ENCODE peak calls at places on chromosome 20, in nine cellular contexts. One of them, this sample, is unnamed.

GRCh38 chr20:25280051-25280573 is 32.2 kb downstream of the PYGB start:
- DNase-seq in A549: no peak
- DNase-seq in upper lobe of left lung: no peak
- DNase-seq in transverse colon: peak; percentile 29
- DNase-seq in ovary: peak; percentile 7
- DNase-seq in SK-N-SH: peak; percentile 60
- DNase-seq in esophagus muscularis mucosa: no peak
- DNase-seq in tibial nerve: peak; percentile 9
- DNase-seq in GM12878: no peak
- DNase-seq in this sample: peak; percentile 79

GRCh38 chr20:1389703-1390385 is 3.0 kb downstream of the FKBP1A start:
- DNase-seq in A549: no peak
- DNase-seq in upper lobe of left lung: no peak
- DNase-seq in transverse colon: no peak
- DNase-seq in ovary: no peak
- DNase-seq in SK-N-SH: no peak
- DNase-seq in esophagus muscularis mucosa: peak; percentile 83
- DNase-seq in tibial nerve: no peak
- DNase-seq in GM12878: no peak
- DNase-seq in this sample: no peak

GRCh38 chr20:10218536-10219451 is at the start of gene SNAP25:
- DNase-seq in A549: peak; percentile 97
- DNase-seq in upper lobe of left lung: peak; percentile 75
- DNase-seq in transverse colon: peak; percentile 22
- DNase-seq in ovary: peak; percentile 88
- DNase-seq in SK-N-SH: peak; percentile 88
- DNase-seq in esophagus muscularis mucosa: no peak
- DNase-seq in tibial nerve: no peak
- DNase-seq in GM12878: no peak
- DNase-seq in this sample: peak; percentile 41

GRCh38 chr20:50305636-50306477 is 115.2 kb downstream of the CEBPB start:
- DNase-seq in A549: peak; percentile 80
- DNase-seq in upper lobe of left lung: no peak
- DNase-seq in transverse colon: peak; percentile 71
- DNase-seq in ovary: peak; percentile 71
- DNase-seq in SK-N-SH: peak; percentile 18
- DNase-seq in esophagus muscularis mucosa: no peak
- DNase-seq in tibial nerve: peak; percentile 58
- DNase-seq in GM12878: no peak
- DNase-seq in this sample: no peak

GRCh38 chr20:58699246-58700107 is 6.9 kb downstream of the NPEPL1 start:
- DNase-seq in A549: no peak
- DNase-seq in upper lobe of left lung: no peak
- DNase-seq in transverse colon: peak; percentile 5
- DNase-seq in ovary: no peak
- DNase-seq in SK-N-SH: no peak
- DNase-seq in esophagus muscularis mucosa: no peak
- DNase-seq in tibial nerve: no peak
- DNase-seq in GM12878: no peak
- DNase-seq in this sample: no peak

GRCh38 chr20:61839223-61839911 is 226.3 kb downstream of the TAF4 start:
- DNase-seq in A549: no peak
- DNase-seq in upper lobe of left lung: no peak
- DNase-seq in transverse colon: no peak
- DNase-seq in ovary: no peak
- DNase-seq in SK-N-SH: no peak
- DNase-seq in esophagus muscularis mucosa: no peak
- DNase-seq in tibial nerve: no peak
- DNase-seq in GM12878: no peak
- DNase-seq in this sample: no peak

GRCh38 chr20:17943343-17943742 is 25.3 kb downstream of the SNX5 start:
- DNase-seq in A549: no peak
- DNase-seq in upper lobe of left lung: no peak
- DNase-seq in transverse colon: no peak
- DNase-seq in ovary: no peak
- DNase-seq in SK-N-SH: no peak
- DNase-seq in esophagus muscularis mucosa: no peak
- DNase-seq in tibial nerve: no peak
- DNase-seq in GM12878: no peak
- DNase-seq in this sample: no peak

GRCh38 chr20:62555642-62556420 is 80.0 kb upstream of the GATA5 start:
- DNase-seq in A549: no peak
- DNase-seq in upper lobe of left lung: peak; percentile 52
- DNase-seq in transverse colon: no peak
- DNase-seq in ovary: no peak
- DNase-seq in SK-N-SH: peak; percentile 61
- DNase-seq in esophagus muscularis mucosa: no peak
- DNase-seq in tibial nerve: no peak
- DNase-seq in GM12878: no peak
- DNase-seq in this sample: no peak

GRCh38 chr20:2756056-2756611 is 44.3 kb downstream of the CPXM1 start:
- DNase-seq in A549: peak; percentile 60
- DNase-seq in upper lobe of left lung: no peak
- DNase-seq in transverse colon: no peak
- DNase-seq in ovary: no peak
- DNase-seq in SK-N-SH: peak; percentile 85
- DNase-seq in esophagus muscularis mucosa: no peak
- DNase-seq in tibial nerve: no peak
- DNase-seq in GM12878: no peak
- DNase-seq in this sample: no peak

GRCh38 chr20:33079267-33079666 is at the start of gene BPIFB4:
- DNase-seq in A549: no peak
- DNase-seq in upper lobe of left lung: no peak
- DNase-seq in transverse colon: no peak
- DNase-seq in ovary: no peak
- DNase-seq in SK-N-SH: no peak
- DNase-seq in esophagus muscularis mucosa: no peak
- DNase-seq in tibial nerve: no peak
- DNase-seq in GM12878: no peak
- DNase-seq in this sample: no peak

GRCh38 chr20:40673442-40673841 is 15.6 kb downstream of the MAFB start:
- DNase-seq in A549: no peak
- DNase-seq in upper lobe of left lung: no peak
- DNase-seq in transverse colon: no peak
- DNase-seq in ovary: no peak
- DNase-seq in SK-N-SH: no peak
- DNase-seq in esophagus muscularis mucosa: no peak
- DNase-seq in tibial nerve: no peak
- DNase-seq in GM12878: no peak
- DNase-seq in this sample: peak; percentile 46

GRCh38 chr20:52518735-52519134 is 327.2 kb upstream of the ZFP64 start:
- DNase-seq in A549: no peak
- DNase-seq in upper lobe of left lung: no peak
- DNase-seq in transverse colon: no peak
- DNase-seq in ovary: no peak
- DNase-seq in SK-N-SH: no peak
- DNase-seq in esophagus muscularis mucosa: no peak
- DNase-seq in tibial nerve: no peak
- DNase-seq in GM12878: peak; percentile 16
- DNase-seq in this sample: no peak

GRCh38 chr20:62723768-62724420 is 15.3 kb downstream of the NTSR1 start:
- DNase-seq in A549: no peak
- DNase-seq in upper lobe of left lung: peak; percentile 39
- DNase-seq in transverse colon: no peak
- DNase-seq in ovary: no peak
- DNase-seq in SK-N-SH: no peak
- DNase-seq in esophagus muscularis mucosa: no peak
- DNase-seq in tibial nerve: no peak
- DNase-seq in GM12878: no peak
- DNase-seq in this sample: no peak

GRCh38 chr20:54040528-54040927 is 29.9 kb downstream of the BCAS1 start:
- DNase-seq in A549: no peak
- DNase-seq in upper lobe of left lung: no peak
- DNase-seq in transverse colon: no peak
- DNase-seq in ovary: no peak
- DNase-seq in SK-N-SH: no peak
- DNase-seq in esophagus muscularis mucosa: no peak
- DNase-seq in tibial nerve: no peak
- DNase-seq in GM12878: no peak
- DNase-seq in this sample: no peak

GRCh38 chr20:43669332-43669731 is 2.4 kb downstream of the MYBL2 start:
- DNase-seq in A549: peak; percentile 31
- DNase-seq in upper lobe of left lung: no peak
- DNase-seq in transverse colon: no peak
- DNase-seq in ovary: no peak
- DNase-seq in SK-N-SH: no peak
- DNase-seq in esophagus muscularis mucosa: no peak
- DNase-seq in tibial nerve: no peak
- DNase-seq in GM12878: no peak
- DNase-seq in this sample: peak; percentile 49

DNA sequence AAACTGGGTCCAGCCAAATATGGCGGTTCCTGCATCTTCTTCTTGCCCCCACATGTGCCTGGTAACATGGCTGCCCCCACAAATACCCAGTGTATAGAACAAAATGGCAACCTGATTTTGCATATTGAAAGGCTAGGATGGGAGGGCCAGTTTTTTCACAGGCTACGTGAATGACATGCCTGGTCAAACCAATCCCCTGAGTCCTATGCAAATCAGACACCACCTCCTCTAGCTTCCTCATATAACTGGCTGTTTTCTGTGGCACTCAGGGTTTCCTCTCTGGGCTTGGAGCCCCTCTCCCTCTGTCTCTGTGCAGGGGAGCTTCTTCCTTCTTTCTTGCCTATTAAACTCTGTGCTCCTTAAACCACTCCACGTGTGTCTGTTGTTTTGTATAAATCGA is 372.1 kb downstream of the KIF16B start:
- DNase-seq in A549: peak; percentile 13
- DNase-seq in upper lobe of left lung: no peak
- DNase-seq in transverse colon: no peak
- DNase-seq in ovary: no peak
- DNase-seq in SK-N-SH: no peak
- DNase-seq in esophagus muscularis mucosa: no peak
- DNase-seq in tibial nerve: no peak
- DNase-seq in GM12878: no peak
- DNase-seq in this sample: no peak
- TF ChIP-seq CTCF in A549: no peak
- TF ChIP-seq CTCF in upper lobe of left lung: no peak
- TF ChIP-seq CTCF in transverse colon: no peak
- TF ChIP-seq CTCF in ovary: no peak
- TF ChIP-seq CTCF in SK-N-SH: no peak
- TF ChIP-seq CTCF in esophagus muscularis mucosa: no peak
- TF ChIP-seq CTCF in tibial nerve: no peak
- TF ChIP-seq CTCF in GM12878: no peak
- TF ChIP-seq CTCF in this sample: no peak

DNA sequence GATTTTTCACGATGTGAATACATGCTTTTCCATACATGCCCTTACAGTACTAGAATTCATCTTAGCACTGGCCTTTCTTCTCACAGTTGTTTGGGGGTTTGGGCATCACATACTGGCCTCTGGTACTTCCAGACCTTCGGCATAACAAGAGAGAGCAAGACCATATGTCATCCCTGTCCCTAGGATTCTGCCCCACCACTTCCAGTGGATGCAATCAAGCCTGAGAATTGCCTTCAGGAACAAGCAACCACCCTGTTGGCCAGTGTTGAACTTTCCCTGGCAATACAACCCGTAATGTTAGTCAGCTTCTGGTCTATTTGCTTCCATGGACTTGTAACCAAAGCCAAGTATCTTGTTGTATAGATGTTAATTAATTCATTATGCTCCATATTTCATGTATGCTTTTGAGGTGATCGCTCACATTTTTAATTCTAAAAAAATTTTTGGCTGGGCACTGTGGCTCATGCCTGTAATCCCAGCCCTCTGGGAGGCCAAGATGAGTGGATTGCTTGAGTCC is 15.4 kb upstream of the SLPI start:
- DNase-seq in A549: no peak
- DNase-seq in upper lobe of left lung: no peak
- DNase-seq in transverse colon: no peak
- DNase-seq in ovary: no peak
- DNase-seq in SK-N-SH: no peak
- DNase-seq in esophagus muscularis mucosa: peak; percentile 68
- DNase-seq in tibial nerve: no peak
- DNase-seq in GM12878: no peak
- DNase-seq in this sample: no peak
- H3K9me3 ChIP-seq in A549: no peaks in the 10 kb centered on the region
- H3K9me3 ChIP-seq in upper lobe of left lung: no peaks in the 10 kb centered on the region
- H3K9me3 ChIP-seq in transverse colon: no peaks in the 10 kb centered on the region
- H3K9me3 ChIP-seq in ovary: no peaks in the 10 kb centered on the region
- H3K9me3 ChIP-seq in SK-N-SH: no peaks in the 10 kb centered on the region
- H3K9me3 ChIP-seq in esophagus muscularis mucosa: no peaks in the 10 kb centered on the region
- H3K9me3 ChIP-seq in tibial nerve: no peaks in the 10 kb centered on the region
- H3K9me3 ChIP-seq in GM12878: no peaks in the 10 kb centered on the region
- H3K9me3 ChIP-seq in this sample: no peaks in the 10 kb centered on the region

DNA sequence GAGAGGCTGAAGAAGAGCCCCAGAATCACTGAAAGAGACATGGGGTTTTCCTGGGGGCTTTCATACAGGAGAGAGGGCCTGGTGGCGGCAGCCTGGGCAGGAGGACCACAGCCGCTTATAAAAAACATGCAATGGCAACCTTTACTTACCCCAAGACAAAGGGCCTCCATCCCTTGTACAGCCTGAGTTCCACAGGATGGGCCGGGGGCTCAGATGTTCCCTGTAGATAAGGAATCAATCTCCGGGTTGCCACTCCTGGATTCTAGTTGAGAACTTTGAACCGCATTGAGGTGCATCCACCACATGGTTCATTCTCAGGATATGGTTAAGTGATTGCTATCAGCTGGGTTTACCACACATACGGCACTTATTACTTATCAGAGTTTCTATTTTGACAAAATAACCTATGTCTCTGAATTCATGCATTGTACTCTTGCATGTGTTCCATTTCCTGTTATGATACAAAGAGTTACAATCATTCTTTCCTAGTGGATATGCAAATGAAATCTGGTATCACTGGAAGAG is 677.6 kb downstream of the KIF16B start:
- DNase-seq in A549: no peak
- DNase-seq in upper lobe of left lung: no peak
- DNase-seq in transverse colon: no peak
- DNase-seq in ovary: no peak
- DNase-seq in SK-N-SH: no peak
- DNase-seq in esophagus muscularis mucosa: no peak
- DNase-seq in tibial nerve: no peak
- DNase-seq in GM12878: peak; percentile 48
- DNase-seq in this sample: no peak
- TF ChIP-seq EP300 in A549: no peak
- TF ChIP-seq EP300 in upper lobe of left lung: no peak
- TF ChIP-seq EP300 in transverse colon: no peak
- TF ChIP-seq EP300 in ovary: no peak
- TF ChIP-seq EP300 in SK-N-SH: no peak
- TF ChIP-seq EP300 in esophagus muscularis mucosa: no peak
- TF ChIP-seq EP300 in tibial nerve: no peak
- TF ChIP-seq EP300 in GM12878: peak; percentile 84
- TF ChIP-seq EP300 in this sample: no peak

GRCh38 chr20:16821211-16822089 is 73.3 kb downstream of the OTOR start:
- DNase-seq in A549: peak; percentile 65
- DNase-seq in upper lobe of left lung: peak; percentile 6
- DNase-seq in transverse colon: peak; percentile 9
- DNase-seq in ovary: no peak
- DNase-seq in SK-N-SH: peak; percentile 47
- DNase-seq in esophagus muscularis mucosa: no peak
- DNase-seq in tibial nerve: no peak
- DNase-seq in GM12878: no peak
- DNase-seq in this sample: no peak
- TF ChIP-seq CTCF in A549: peak; percentile 67
- TF ChIP-seq CTCF in upper lobe of left lung: peak; percentile 58
- TF ChIP-seq CTCF in transverse colon: peak; percentile 79
- TF ChIP-seq CTCF in ovary: no peak
- TF ChIP-seq CTCF in SK-N-SH: peak; percentile 88
- TF ChIP-seq CTCF in esophagus muscularis mucosa: peak; percentile 66
- TF ChIP-seq CTCF in tibial nerve: peak; percentile 47
- TF ChIP-seq CTCF in GM12878: peak; percentile 74
- TF ChIP-seq CTCF in this sample: peak; percentile 69